ENCODE peak calls at places on chromosomes 2 and 18, in seven cellular contexts. S is K562, Z is colonic mucosa, Y is MM.1S, E is upper lobe of left lung, V is upper lobe of right lung, M is lung. A is an unnamed sample. For H3K27me3 and H3K36me3, the result is how much of the 10 kb centered on the place peaks cover.

GRCh38 chr2:45282646-45283045 is 273.4 kb upstream of the SIX2 start:
- DNase-seq in M (no peak), E (no peak), V (no peak), S (no peak), Y (no peak), Z (no peak), A (peak)

GRCh38 chr2:28668106-28668814 is 83.4 kb upstream of the PPP1CB start:
- DNase-seq in S (no peak), Y (no peak), Z (no peak), M (no peak), V (no peak), E (no peak), A (peak)

GRCh38 chr2:186912979-186913378 is 64.0 kb upstream of the ZSWIM2 start:
- DNase-seq in S (no peak), Y (no peak), V (no peak), Z (no peak), M (no peak), E (no peak), A (no peak)

GRCh38 chr18:46344416-46345180 is 240.4 kb downstream of the HAUS1 start:
- DNase-seq in E (no peak), Z (no peak), V (peak), M (no peak), Y (no peak), S (no peak), A (no peak)

GRCh38 chr2:27996156-27996920 is 105.8 kb downstream of the BABAM2 start:
- DNase-seq in V (no peak), Y (no peak), M (no peak), S (peak), E (no peak), Z (no peak), A (no peak)

GRCh38 chr18:56282234-56283104 is 355.9 kb downstream of the TXNL1 start:
- DNase-seq in V (no peak), Z (no peak), Y (no peak), M (no peak), E (no peak), S (no peak), A (no peak)

GRCh38 chr2:201909961-201910361 is 103.6 kb downstream of the CDK15 start:
- DNase-seq in S (no peak), Z (no peak), E (no peak), Y (peak), M (no peak), V (no peak), A (peak)

GRCh38 chr2:117321816-117322215 is 492.7 kb upstream of the DDX18 start:
- DNase-seq in V (no peak), Z (no peak), S (no peak), M (no peak), E (no peak), Y (no peak), A (peak)

GRCh38 chr2:101820519-101820918 is 123.0 kb downstream of the MAP4K4 start:
- DNase-seq in Z (no peak), S (peak), V (no peak), M (no peak), E (no peak), Y (no peak), A (peak)

GRCh38 chr18:79507546-79508480 is 112.1 kb downstream of the NFATC1 start:
- DNase-seq in Z (peak), S (no peak), M (no peak), Y (no peak), E (peak), V (peak), A (no peak)

GRCh38 chr2:189533274-189534035 is 47.1 kb downstream of the SLC40A1 start:
- DNase-seq in M (no peak), Z (no peak), Y (no peak), S (no peak), V (no peak), E (no peak), A (no peak)

GRCh38 chr2:128573116-128573515 is 254.4 kb upstream of the HS6ST1 start:
- DNase-seq in M (no peak), E (no peak), V (peak), Z (no peak), Y (no peak), S (no peak), A (no peak)

GRCh38 chr2:161166538-161167409 is 6.5 kb downstream of the TANK start:
- DNase-seq in M (no peak), Y (peak), E (no peak), V (no peak), S (no peak), Z (no peak), A (peak)

GRCh38 chr18:48680871-48681270 is 142.0 kb downstream of the CTIF start:
- DNase-seq in M (no peak), Z (no peak), E (peak), V (no peak), Y (no peak), S (no peak), A (no peak)

GRCh38 chr2:190431907-190432306 is 23.8 kb downstream of the MFSD6 start:
- DNase-seq in Y (no peak), V (no peak), M (no peak), Z (no peak), E (no peak), S (no peak), A (no peak)

GRCh38 chr2:6919912-6920905 is 3.0 kb downstream of the RNF144A start:
- DNase-seq in S (no peak), V (no peak), E (no peak), M (no peak), Y (no peak), Z (no peak), A (no peak)

GRCh38 chr18:61282926-61283325 is 50.3 kb upstream of the CDH20 start:
- DNase-seq in Y (no peak), V (no peak), Z (no peak), E (no peak), M (no peak), S (no peak), A (no peak)

GRCh38 chr2:223055836-223056235 is 3.8 kb downstream of the KCNE4 start:
- DNase-seq in E (peak), Y (no peak), M (no peak), Z (no peak), S (peak), V (no peak), A (no peak)

GRCh38 chr2:142290931-142291330 is 160.1 kb upstream of the LRP1B start:
- DNase-seq in Y (no peak), Z (no peak), S (no peak), V (no peak), E (no peak), M (no peak), A (peak)

GRCh38 chr2:47069628-47070154 is 85.4 kb downstream of the STPG4 start:
- DNase-seq in Y (no peak), V (peak), Z (peak), S (no peak), E (no peak), M (peak), A (peak)

GRCh38 chr2:157804355-157804754 is 71.8 kb downstream of the ACVR1 start:
- DNase-seq in Y (no peak), M (no peak), V (no peak), Z (no peak), E (no peak), S (no peak), A (no peak)

GRCh38 chr2:128444044-128444771 is 125.5 kb upstream of the HS6ST1 start:
- DNase-seq in M (peak), V (peak), E (no peak), S (no peak), Z (peak), Y (no peak), A (no peak)

GRCh38 chr18:79548621-79548985 is 131.0 kb upstream of the CTDP1 start:
- DNase-seq in Z (no peak), Y (no peak), S (no peak), E (peak), M (no peak), V (peak), A (no peak)

GRCh38 chr18:985301-985700 is 80.6 kb downstream of the ADCYAP1 start:
- DNase-seq in Z (no peak), Y (no peak), S (no peak), E (no peak), V (no peak), M (no peak), A (no peak)

GRCh38 chr2:96202152-96202856 is 6.3 kb downstream of the STARD7 start:
- DNase-seq in Y (no peak), V (no peak), Z (no peak), E (no peak), M (peak), S (no peak), A (no peak)

GRCh38 chr2:240798327-240798905 is 21.6 kb downstream of the KIF1A start:
- DNase-seq in V (peak), Y (no peak), Z (no peak), E (peak), S (no peak), M (no peak), A (no peak)

GRCh38 chr18:62678847-62679535 is 36.4 kb upstream of the PHLPP1 start:
- DNase-seq in V (no peak), Z (no peak), Y (no peak), E (no peak), M (no peak), S (no peak), A (no peak)

GRCh38 chr2:62362561-62362960 is 143.4 kb downstream of the TMEM17 start:
- DNase-seq in V (no peak), Z (peak), S (no peak), M (no peak), E (peak), Y (no peak), A (peak)

GRCh38 chr2:174981336-174981735 is 23.8 kb downstream of the CHN1 start:
- DNase-seq in Z (no peak), E (no peak), M (no peak), Y (no peak), S (no peak), V (no peak), A (no peak)

GRCh38 chr2:202373490-202373889 is 2.6 kb upstream of the BMPR2 start:
- DNase-seq in S (no peak), Y (no peak), M (no peak), E (no peak), Z (no peak), V (no peak), A (peak)

GRCh38 chr2:156340818-156341481 is 8.4 kb upstream of the NR4A2 start:
- DNase-seq in S (peak), M (no peak), Y (peak), V (no peak), Z (no peak), E (no peak), A (no peak)

GRCh38 chr2:201955702-201956141 is 77.9 kb upstream of the FZD7 start:
- DNase-seq in V (no peak), Y (no peak), S (no peak), M (no peak), Z (no peak), E (peak), A (no peak)

GRCh38 chr2:68282814-68283812 is 30.8 kb upstream of the PPP3R1 start:
- DNase-seq in Y (peak), S (peak), V (no peak), M (no peak), E (no peak), Z (no peak), A (peak)

GRCh38 chr2:126429129-126429528 is 226.8 kb upstream of the GYPC start:
- DNase-seq in S (no peak), E (no peak), V (no peak), Y (no peak), M (no peak), Z (no peak), A (no peak)

GRCh38 chr2:73202156-73203054 is at the start of gene NOTO:
- DNase-seq in E (peak), M (no peak), V (no peak), Z (no peak), Y (no peak), S (no peak), A (peak)

GRCh38 chr2:238389985-238390682 is 36.6 kb upstream of the ASB1 start:
- DNase-seq in V (peak), Z (no peak), E (no peak), S (no peak), Y (no peak), M (peak), A (peak)

GRCh38 chr2:86790828-86791561 is at the start of gene CD8A:
- DNase-seq in M (no peak), V (no peak), S (no peak), E (peak), Z (no peak), Y (no peak), A (peak)

GRCh38 chr2:100673691-100674485 is 111.1 kb downstream of the PDCL3 start:
- DNase-seq in Z (no peak), V (no peak), S (no peak), M (no peak), Y (no peak), E (no peak), A (no peak)

GRCh38 chr2:111116016-111116746 is 4.5 kb upstream of the BCL2L11 start:
- DNase-seq in S (no peak), E (no peak), Y (no peak), M (no peak), V (no peak), Z (no peak), A (no peak)

GRCh38 chr18:76757343-76757742 is 65.0 kb upstream of the ZNF236 start:
- DNase-seq in M (no peak), Y (no peak), V (no peak), S (no peak), E (no peak), Z (no peak), A (no peak)

GRCh38 chr2:109209412-109209811 is 80.4 kb downstream of the SH3RF3 start:
- DNase-seq in E (no peak), Y (no peak), M (no peak), V (no peak), Z (no peak), S (no peak), A (peak)

GRCh38 chr2:109209941-109210340 is 80.9 kb downstream of the SH3RF3 start:
- DNase-seq in Y (no peak), M (no peak), E (no peak), Z (no peak), V (no peak), S (no peak), A (no peak)

GRCh38 chr2:109207201-109207600 is 78.2 kb downstream of the SH3RF3 start:
- DNase-seq in S (no peak), Z (no peak), Y (peak), M (no peak), E (no peak), V (no peak), A (no peak)

GRCh38 chr2:109208951-109209335 is 79.9 kb downstream of the SH3RF3 start:
- DNase-seq in Z (no peak), Y (no peak), M (no peak), S (no peak), E (no peak), V (no peak), A (no peak)

GRCh38 chr2:109208071-109208950 is 79.3 kb downstream of the SH3RF3 start:
- DNase-seq in Z (no peak), S (peak), M (no peak), E (no peak), Y (no peak), V (no peak), A (no peak)
- TF ChIP-seq CTCF in Z (no peak), S (no peak), M (no peak), E (no peak), Y (peak), V (no peak), A (no peak)

DNA sequence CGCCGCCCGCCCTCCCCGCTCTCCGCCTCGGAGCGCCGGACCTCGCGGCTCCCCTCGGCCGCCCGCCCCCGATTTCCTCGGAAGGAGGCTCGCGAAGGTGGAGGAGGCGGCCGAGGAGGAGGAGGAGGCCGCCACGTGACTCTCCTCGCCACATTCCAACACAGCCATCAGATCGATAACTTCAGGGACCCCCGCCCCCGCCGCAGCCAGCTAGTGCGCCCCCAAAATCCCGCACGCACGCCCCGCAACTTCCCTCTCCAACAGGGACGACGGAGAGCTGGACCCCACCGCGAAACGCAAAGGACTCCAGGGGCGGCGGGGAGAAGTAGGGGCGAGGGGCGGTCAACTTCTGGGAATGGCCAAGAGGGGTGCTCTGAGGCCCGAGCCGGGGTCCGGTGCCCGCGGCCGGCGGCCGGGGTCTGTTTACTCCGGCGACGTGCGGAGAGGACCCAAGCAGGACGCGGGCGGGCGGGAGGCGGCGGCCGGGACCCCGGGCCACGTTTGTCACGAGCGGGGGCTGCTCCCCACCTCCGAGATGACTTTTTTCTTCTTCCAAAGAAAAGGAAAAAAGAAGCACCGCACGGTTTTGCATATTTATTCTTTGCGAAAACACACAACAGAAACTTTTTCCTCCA is 1.9 kb downstream of the ZNF521 start:
- DNase-seq in M (no peak), V (no peak), S (no peak), Y (peak), E (peak), Z (peak), A (no peak)
- H3K27me3 ChIP-seq in M (under half), V (under half), S (under half), Y (under half), E (under half), Z (under half), A (under half)

DNA sequence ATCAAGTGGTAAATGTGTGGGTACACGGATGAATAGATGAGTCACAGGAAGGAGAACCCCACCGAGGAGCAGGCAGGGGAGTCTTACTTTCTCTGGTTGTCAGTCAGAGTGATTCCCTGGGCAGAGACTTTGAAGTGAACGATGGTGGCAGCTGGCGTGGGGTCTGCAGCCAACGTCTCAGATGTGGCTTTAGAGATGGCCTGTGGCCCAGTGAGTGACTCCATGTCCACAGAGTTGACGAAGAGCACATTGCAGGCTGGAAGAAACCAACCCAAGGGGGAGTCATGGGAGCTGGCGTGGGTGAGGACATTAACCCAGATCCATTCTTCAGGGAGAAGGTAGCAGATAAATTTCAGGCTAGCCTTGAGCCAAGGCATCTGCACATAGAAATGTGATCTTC is 193.1 kb downstream of the TNS1 start:
- DNase-seq in Y (no peak), S (no peak), V (no peak), M (no peak), E (no peak), Z (no peak), A (no peak)
- H3K36me3 ChIP-seq in Y (under half), S (under half), V (half or more), M (half or more), E (half or more), Z (under half), A (under half)

GRCh38 chr18:49697757-49698595 is 115.4 kb downstream of the ACAA2 start:
- DNase-seq in E (no peak), V (no peak), Y (no peak), Z (no peak), S (no peak), M (no peak), A (peak)
- TF ChIP-seq CTCF in E (no peak), V (no peak), Y (no peak), Z (no peak), S (no peak), M (no peak), A (no peak)

DNA sequence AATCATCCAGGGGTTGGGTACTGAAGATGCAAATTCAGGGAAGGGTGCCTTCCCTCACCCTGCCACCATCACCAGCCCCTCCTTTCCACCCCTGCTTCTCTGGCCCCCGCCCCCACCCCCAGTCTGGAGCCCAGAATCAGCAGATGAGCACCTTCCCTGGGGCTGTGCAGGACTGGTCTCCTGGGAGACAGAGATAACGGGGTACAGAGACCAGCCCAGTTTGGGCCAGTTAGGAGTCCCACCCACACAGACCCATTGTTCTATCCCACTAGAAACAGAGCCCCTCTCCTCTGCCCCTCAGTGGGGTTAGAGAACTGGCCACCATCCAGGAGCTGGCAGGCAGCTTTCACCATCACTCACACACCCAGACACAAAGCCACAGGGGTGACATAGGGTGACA is 4.5 kb upstream of the CRYBA2 start:
- DNase-seq in M (no peak), Z (no peak), E (no peak), S (peak), Y (no peak), V (no peak), A (no peak)
- H3K27me3 ChIP-seq in M (under half), Z (under half), E (under half), S (under half), Y (half or more), V (half or more), A (under half)

GRCh38 chr2:37344453-37345361 is at the start of gene QPCT:
- DNase-seq in Z (peak), E (peak), V (peak), S (peak), Y (peak), M (peak), A (peak)
- H3K36me3 ChIP-seq in Z (under half), E (under half), V (under half), S (under half), Y (under half), M (under half), A (under half)

DNA sequence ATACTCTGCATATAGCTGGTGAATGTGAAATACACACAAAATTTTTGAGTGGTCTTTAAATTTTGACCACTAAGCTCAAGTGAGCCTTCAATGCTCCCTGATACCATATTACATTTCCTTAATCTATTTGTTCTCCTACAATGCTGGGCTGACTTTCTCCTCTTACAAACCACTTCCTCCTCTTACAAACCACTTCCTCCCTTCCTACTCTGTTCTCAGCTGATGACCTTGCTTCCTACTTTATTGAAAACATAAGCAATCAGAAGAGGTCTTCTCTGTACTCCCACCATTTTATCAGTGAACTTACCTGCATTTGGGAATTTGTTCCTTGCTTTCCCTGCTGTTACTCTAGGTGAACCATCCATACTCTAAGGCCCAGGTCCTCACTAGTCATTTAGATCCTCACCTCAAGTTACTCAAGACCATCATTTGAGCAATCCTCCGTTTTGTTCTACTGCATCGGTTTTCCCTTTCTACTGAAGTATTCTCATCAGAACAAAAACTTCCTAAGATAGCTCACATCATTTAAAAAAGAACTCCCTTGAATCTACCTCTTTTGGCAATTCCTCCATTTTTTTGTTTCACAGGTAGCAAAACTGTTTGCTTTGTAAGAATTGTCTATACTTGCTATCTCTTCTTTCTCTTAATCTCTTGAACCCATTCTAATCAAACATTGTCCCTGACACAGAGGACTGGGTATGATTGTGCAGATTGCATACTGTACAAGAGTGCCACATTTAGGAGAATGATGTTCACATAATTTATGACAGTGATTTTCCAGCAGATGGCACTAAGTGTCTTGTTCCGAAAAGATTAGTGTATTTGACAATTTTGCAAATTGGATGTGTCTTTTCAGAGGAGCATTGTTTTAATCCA is 96.5 kb downstream of the EPB41L5 start:
- DNase-seq in E (no peak), V (no peak), M (no peak), Y (peak), Z (no peak), S (peak), A (peak)
- TF ChIP-seq CTCF in E (no peak), V (peak), M (peak), Y (peak), Z (peak), S (peak), A (peak)